ENCODE peak calls at places on chromosomes 1 and 21, in four cellular contexts. One of them, this sample, is unnamed.

GRCh38 chr1:162942903-162943567 is 82.1 kb upstream of the CCDC190 start:
- DNase-seq in H1: no peak
- DNase-seq in GM12878: no peak
- DNase-seq in K562: no peak
- DNase-seq in this sample: no peak

GRCh38 chr1:166032901-166033371 is 133.9 kb downstream of the FAM78B start:
- DNase-seq in GM12878: no peak
- DNase-seq in H1: no peak
- DNase-seq in K562: no peak
- DNase-seq in this sample: no peak

GRCh38 chr21:15826908-15827601 is 97.3 kb downstream of the USP25 start:
- DNase-seq in GM12878: no peak
- DNase-seq in K562: no peak
- DNase-seq in H1: no peak
- DNase-seq in this sample: no peak

GRCh38 chr1:35431173-35431599 is 126.0 kb downstream of the KIAA0319L start:
- DNase-seq in H1: no peak
- DNase-seq in GM12878: no peak
- DNase-seq in K562: peak
- DNase-seq in this sample: no peak

GRCh38 chr1:174239541-174239940 is 80.2 kb downstream of the RABGAP1L start:
- DNase-seq in K562: no peak
- DNase-seq in GM12878: no peak
- DNase-seq in H1: no peak
- DNase-seq in this sample: no peak

GRCh38 chr1:91582431-91582921 is 81.8 kb downstream of the CDC7 start:
- DNase-seq in K562: peak
- DNase-seq in H1: no peak
- DNase-seq in GM12878: no peak
- DNase-seq in this sample: no peak

GRCh38 chr1:194873328-194873923 is 1687.0 kb upstream of the B3GALT2 start:
- DNase-seq in H1: no peak
- DNase-seq in K562: peak
- DNase-seq in GM12878: no peak
- DNase-seq in this sample: no peak

GRCh38 chr1:168408531-168409242 is 128.0 kb downstream of the TBX19 start:
- DNase-seq in H1: no peak
- DNase-seq in GM12878: peak
- DNase-seq in K562: no peak
- DNase-seq in this sample: no peak

GRCh38 chr21:46397993-46398392 is 60.7 kb upstream of the DIP2A start:
- DNase-seq in GM12878: no peak
- DNase-seq in H1: no peak
- DNase-seq in K562: no peak
- DNase-seq in this sample: no peak

GRCh38 chr1:244758700-244759099 is 76.8 kb upstream of the COX20 start:
- DNase-seq in H1: no peak
- DNase-seq in K562: no peak
- DNase-seq in GM12878: no peak
- DNase-seq in this sample: no peak

GRCh38 chr1:4787551-4787950 is 133.1 kb downstream of the AJAP1 start:
- DNase-seq in H1: no peak
- DNase-seq in K562: no peak
- DNase-seq in GM12878: no peak
- DNase-seq in this sample: no peak

GRCh38 chr1:237879195-237879594 is 11.5 kb downstream of the ZP4 start:
- DNase-seq in K562: no peak
- DNase-seq in H1: no peak
- DNase-seq in GM12878: no peak
- DNase-seq in this sample: no peak

GRCh38 chr1:215497516-215497915 is 69.6 kb upstream of the KCTD3 start:
- DNase-seq in GM12878: no peak
- DNase-seq in K562: no peak
- DNase-seq in H1: no peak
- DNase-seq in this sample: no peak

GRCh38 chr21:37904879-37905278 is 11.4 kb downstream of the KCNJ6 start:
- DNase-seq in H1: no peak
- DNase-seq in K562: no peak
- DNase-seq in GM12878: no peak
- DNase-seq in this sample: no peak

GRCh38 chr21:37907076-37907475 is 9.2 kb downstream of the KCNJ6 start:
- DNase-seq in K562: no peak
- DNase-seq in GM12878: no peak
- DNase-seq in H1: no peak
- DNase-seq in this sample: no peak

GRCh38 chr21:37908691-37909090 is 7.6 kb downstream of the KCNJ6 start:
- DNase-seq in K562: no peak
- DNase-seq in GM12878: no peak
- DNase-seq in H1: no peak
- DNase-seq in this sample: no peak

GRCh38 chr21:37903396-37903795 is 12.9 kb downstream of the KCNJ6 start:
- DNase-seq in H1: no peak
- DNase-seq in GM12878: no peak
- DNase-seq in K562: no peak
- DNase-seq in this sample: no peak

DNA sequence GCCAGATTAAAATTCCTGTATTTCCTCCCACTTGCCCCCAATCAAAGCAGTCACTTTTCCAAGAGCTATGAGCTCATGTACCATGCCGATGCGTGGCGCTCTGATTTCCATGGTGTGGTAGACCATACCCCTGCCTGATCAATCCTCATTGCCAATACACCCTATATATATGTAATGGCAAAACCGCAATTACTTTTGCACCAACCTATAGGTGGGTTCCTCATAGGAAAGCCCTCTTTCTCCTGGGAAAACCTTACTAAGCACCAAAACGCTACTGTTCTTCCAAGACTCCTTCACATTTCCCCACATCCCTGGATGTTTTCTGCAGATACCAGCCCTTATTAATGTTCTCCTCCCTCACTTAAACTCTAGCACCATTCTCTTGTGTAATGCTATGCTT is 11.0 kb downstream of the KCNJ6 start:
- DNase-seq in H1: no peak
- DNase-seq in GM12878: no peak
- DNase-seq in K562: no peak
- DNase-seq in this sample: no peak
- H3K9ac ChIP-seq in H1: no peak
- H3K9ac ChIP-seq in GM12878: no peak
- H3K9ac ChIP-seq in K562: no peak
- H3K9ac ChIP-seq in this sample: no peak

DNA sequence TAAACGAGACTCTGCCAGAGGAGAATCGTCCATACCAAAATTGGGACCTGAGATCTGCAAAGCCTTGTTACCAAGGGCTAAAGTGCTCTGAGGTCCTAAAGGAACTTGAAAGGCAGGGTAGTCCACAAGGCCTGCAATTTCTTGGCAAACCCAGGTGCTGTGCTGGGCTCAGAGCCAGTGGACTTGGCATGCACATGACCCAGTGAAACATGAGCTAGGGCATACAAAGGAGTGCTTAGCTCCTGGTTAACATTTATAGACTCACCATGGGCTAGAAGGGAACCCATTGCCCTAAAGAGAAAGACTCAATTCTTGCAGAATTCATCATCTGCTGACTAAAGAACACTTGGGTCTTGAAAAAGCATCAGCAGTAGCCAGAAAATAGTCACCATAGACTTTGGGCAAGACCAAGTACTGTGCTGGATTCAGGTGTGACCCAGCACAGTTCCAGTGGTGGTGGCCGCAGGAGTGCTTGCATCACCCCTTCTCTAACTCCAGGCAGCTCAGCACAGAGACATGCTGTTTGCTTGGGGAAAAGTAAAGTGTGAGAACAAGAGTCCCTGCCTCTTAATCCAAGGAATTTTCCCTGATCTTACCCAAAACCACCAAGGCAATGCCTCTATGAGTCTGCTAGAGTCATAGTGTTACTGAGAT is 1069.4 kb upstream of the ADGRL2 start:
- DNase-seq in GM12878: no peak
- DNase-seq in K562: no peak
- DNase-seq in H1: no peak
- DNase-seq in this sample: no peak
- TF ChIP-seq YY1 in GM12878: no peak
- TF ChIP-seq YY1 in K562: no peak
- TF ChIP-seq YY1 in H1: no peak
- TF ChIP-seq YY1 in this sample: no peak

DNA sequence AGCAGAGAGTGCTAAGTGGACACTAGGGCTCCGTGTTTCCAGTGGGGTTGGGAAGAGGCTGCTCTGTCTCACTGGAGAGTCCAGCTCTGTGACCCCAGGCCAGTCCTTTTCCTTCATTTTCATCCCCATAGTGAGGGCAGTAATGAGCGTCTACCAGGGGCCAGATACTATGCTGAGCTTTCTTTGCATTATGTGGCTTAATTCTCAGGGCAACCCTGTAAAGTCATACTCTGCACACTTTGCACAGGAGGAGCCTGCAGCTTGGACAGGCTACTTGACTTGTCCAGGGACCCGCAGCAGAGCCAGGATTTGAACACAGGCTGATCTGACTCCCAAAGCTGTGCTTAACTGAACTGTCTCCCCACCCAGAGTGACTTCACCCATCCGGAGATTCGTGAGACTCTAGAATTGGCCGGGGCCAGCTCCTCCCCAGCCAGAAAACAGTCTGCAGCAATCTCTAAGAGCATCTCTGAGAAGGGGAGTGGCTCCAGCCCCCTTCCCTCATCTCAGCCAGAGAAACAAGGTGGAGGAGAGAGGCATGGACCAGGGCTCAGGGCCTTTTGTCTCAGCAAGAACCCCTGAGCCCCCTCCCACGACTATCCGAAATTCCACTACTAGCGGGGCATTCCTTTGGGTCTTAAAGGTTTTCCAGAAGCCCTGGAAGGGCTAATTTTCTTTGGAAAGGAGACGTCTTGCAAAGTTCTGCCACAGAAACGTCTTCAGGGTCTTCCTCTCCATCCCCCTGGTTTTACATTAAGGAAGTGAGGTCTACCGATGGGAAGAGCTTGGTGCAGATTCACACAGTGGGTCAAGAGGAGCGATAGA is 864 bp upstream of the FNDC5 start:
- DNase-seq in H1: no peak
- DNase-seq in GM12878: no peak
- DNase-seq in K562: peak
- DNase-seq in this sample: no peak
- TF ChIP-seq ZNF274 in H1: no peak
- TF ChIP-seq ZNF274 in GM12878: no peak
- TF ChIP-seq ZNF274 in K562: no peak
- TF ChIP-seq ZNF274 in this sample: no peak

DNA sequence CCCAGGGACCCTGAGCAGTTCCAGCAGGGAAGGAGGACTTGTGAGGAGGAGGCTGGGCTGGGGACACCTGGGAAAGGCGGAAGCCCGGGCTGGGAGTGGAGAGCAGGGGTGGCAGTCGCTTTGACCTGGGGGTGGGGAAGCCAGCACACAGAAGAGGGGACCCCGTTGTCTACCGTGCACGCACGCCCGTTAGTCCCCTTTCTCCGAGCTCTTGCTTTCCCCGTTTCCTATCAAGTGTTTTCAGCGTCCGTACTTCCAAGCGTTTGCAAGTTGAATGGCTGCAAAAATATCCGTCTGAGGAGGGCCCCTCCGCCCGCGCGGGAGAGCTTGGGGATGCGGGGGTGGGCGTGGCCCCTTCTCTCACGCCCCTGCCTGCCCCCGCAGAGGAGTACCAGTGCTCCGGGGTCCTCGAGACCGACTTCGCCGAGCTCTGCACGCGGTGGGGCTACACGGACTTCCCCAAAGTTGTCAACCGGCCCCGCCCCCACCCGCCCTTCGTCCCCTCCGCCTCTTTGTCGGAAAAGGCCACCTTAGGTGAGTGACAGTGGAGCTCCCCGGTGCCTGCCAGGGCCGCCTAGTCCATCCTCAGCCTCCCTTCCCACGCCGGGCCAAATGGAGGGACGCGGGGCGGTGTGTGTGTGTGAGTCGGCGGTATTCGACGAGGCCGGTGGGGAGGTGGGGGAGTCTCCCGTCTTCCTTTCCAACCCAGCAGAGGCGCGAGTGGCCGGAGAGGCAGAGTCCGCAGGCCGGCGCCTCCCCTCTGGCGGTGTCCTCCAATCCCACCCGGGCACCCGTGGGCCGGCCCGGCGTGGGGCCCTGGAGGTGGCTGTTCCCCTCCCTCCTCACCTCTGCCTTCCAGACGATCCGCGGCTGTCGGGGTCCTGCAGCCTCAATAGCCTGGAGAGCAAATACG is 3.4 kb downstream of the LRRC71 start:
- DNase-seq in H1: no peak
- DNase-seq in GM12878: no peak
- DNase-seq in K562: peak
- DNase-seq in this sample: no peak
- H3K9ac ChIP-seq in H1: no peak
- H3K9ac ChIP-seq in GM12878: no peak
- H3K9ac ChIP-seq in K562: no peak
- H3K9ac ChIP-seq in this sample: peak

GRCh38 chr1:68217060-68217554 is 15.2 kb downstream of the WLS start:
- DNase-seq in GM12878: no peak
- DNase-seq in K562: no peak
- DNase-seq in H1: no peak
- DNase-seq in this sample: no peak

GRCh38 chr1:68211781-68212180 is 20.5 kb downstream of the WLS start:
- DNase-seq in H1: no peak
- DNase-seq in GM12878: no peak
- DNase-seq in K562: no peak
- DNase-seq in this sample: no peak

GRCh38 chr1:68216088-68216487 is 16.2 kb downstream of the WLS start:
- DNase-seq in H1: no peak
- DNase-seq in GM12878: no peak
- DNase-seq in K562: no peak
- DNase-seq in this sample: no peak

GRCh38 chr1:68210829-68211228 is 21.5 kb downstream of the WLS start:
- DNase-seq in H1: no peak
- DNase-seq in GM12878: no peak
- DNase-seq in K562: no peak
- DNase-seq in this sample: no peak

DNA sequence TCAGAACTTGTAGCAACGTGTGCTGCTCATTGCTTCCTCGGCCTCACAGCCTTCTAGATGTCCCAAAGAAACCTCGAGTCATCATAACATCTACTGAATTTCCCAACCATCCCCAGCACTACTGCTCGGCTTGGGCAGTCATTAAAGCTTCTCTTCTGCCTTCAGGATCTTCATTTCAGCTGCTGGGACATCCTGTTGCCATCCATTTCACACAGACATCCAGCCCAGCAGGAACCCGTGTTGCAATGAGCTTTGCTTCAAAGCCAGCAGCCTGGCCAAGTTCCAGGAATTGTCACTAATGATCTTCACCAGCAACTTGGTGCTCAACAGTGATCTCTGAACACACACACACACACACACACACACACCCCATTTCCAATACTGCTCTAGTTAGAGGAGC is 18.5 kb downstream of the WLS start:
- DNase-seq in H1: no peak
- DNase-seq in K562: no peak
- DNase-seq in GM12878: no peak
- DNase-seq in this sample: no peak
- TF ChIP-seq YY1 in H1: no peak
- TF ChIP-seq YY1 in K562: no peak
- TF ChIP-seq YY1 in GM12878: no peak
- TF ChIP-seq YY1 in this sample: no peak

GRCh38 chr1:234600418-234601216 is 9.4 kb downstream of the IRF2BP2 start:
- DNase-seq in GM12878: no peak
- DNase-seq in H1: no peak
- DNase-seq in K562: peak
- DNase-seq in this sample: no peak
- TF ChIP-seq ZNF274 in GM12878: no peak
- TF ChIP-seq ZNF274 in H1: no peak
- TF ChIP-seq ZNF274 in K562: no peak
- TF ChIP-seq ZNF274 in this sample: no peak